ENCODE peak calls at places on chromosomes 3 and 15, in four cellular contexts. P, G, N and I are unnamed samples.

GRCh38 chr15:64687167-64688085 is 88.0 kb downstream of the RBPMS2 start:
- DNase-seq in G (no peak), N (no peak), P (no peak), I (no peak)

GRCh38 chr15:62606376-62607164 is 436.0 kb upstream of the TPM1 start:
- DNase-seq in P (no peak), G (no peak), N (no peak), I (no peak)

GRCh38 chr3:27216955-27217552 is 152.1 kb downstream of the NEK10 start:
- DNase-seq in N (no peak), G (no peak), P (no peak), I (no peak)

GRCh38 chr3:123678108-123678511 is 93.3 kb upstream of the HACD2 start:
- DNase-seq in G (no peak), P (no peak), N (no peak), I (no peak)

GRCh38 chr15:76460871-76461270 is 124.3 kb downstream of the ISL2 start:
- DNase-seq in P (no peak), G (no peak), N (no peak), I (no peak)

GRCh38 chr15:90262426-90262825 is 3.0 kb upstream of the NGRN start:
- DNase-seq in P (no peak), G (no peak), N (no peak), I (no peak)

GRCh38 chr3:58122936-58123700 is 87.7 kb downstream of the DNASE1L3 start:
- DNase-seq in P (no peak), N (no peak), G (no peak), I (no peak)

GRCh38 chr3:194130807-194131589 is 5.0 kb upstream of the HES1 start:
- DNase-seq in P (no peak), G (peak), N (peak), I (no peak)

GRCh38 chr3:8503871-8504610 is 2.4 kb downstream of the LMCD1 start:
- DNase-seq in G (peak), N (no peak), P (no peak), I (no peak)

GRCh38 chr15:95259513-95259912 is 1028.2 kb downstream of the MCTP2 start:
- DNase-seq in G (peak), N (peak), P (peak), I (peak)

GRCh38 chr3:123333401-123333800 is 115.5 kb downstream of the ADCY5 start:
- DNase-seq in P (no peak), N (no peak), G (no peak), I (no peak)

GRCh38 chr15:99706557-99707303 is 26.5 kb downstream of the LYSMD4 start:
- DNase-seq in N (no peak), P (no peak), G (no peak), I (no peak)

GRCh38 chr15:79339588-79340314 is 28.8 kb downstream of the TMED3 start:
- DNase-seq in G (peak), N (no peak), P (peak), I (peak)

GRCh38 chr15:34217587-34218225 is 7.1 kb upstream of the EMC4 start:
- DNase-seq in G (no peak), N (no peak), P (no peak), I (no peak)

GRCh38 chr3:127406309-127407025 is 118.6 kb upstream of the PRR20G start:
- DNase-seq in P (peak), G (peak), N (no peak), I (peak)

GRCh38 chr3:113485161-113485609 is 29.8 kb downstream of the SPICE1 start:
- DNase-seq in G (peak), N (no peak), P (no peak), I (no peak)

GRCh38 chr3:176780766-176781165 is 416.5 kb downstream of the TBL1XR1 start:
- DNase-seq in N (no peak), G (no peak), P (no peak), I (no peak)

GRCh38 chr3:13389378-13389777 is 30.7 kb downstream of the NUP210 start:
- DNase-seq in G (no peak), N (no peak), P (no peak), I (no peak)

GRCh38 chr3:176174060-176174459 is 1023.2 kb downstream of the TBL1XR1 start:
- DNase-seq in P (no peak), G (no peak), N (no peak), I (no peak)

GRCh38 chr3:183100376-183100775 is 1.1 kb upstream of the MCCC1 start:
- DNase-seq in G (no peak), N (no peak), P (no peak), I (no peak)

GRCh38 chr3:52315977-52316764 is at the start of gene DNAH1:
- DNase-seq in G (no peak), P (no peak), N (no peak), I (peak)

GRCh38 chr3:181755959-181756358 is 44.2 kb downstream of the SOX2 start:
- DNase-seq in N (no peak), G (no peak), P (no peak), I (no peak)

GRCh38 chr3:19029837-19030835 is 118.2 kb upstream of the KCNH8 start:
- DNase-seq in N (no peak), G (no peak), P (no peak), I (peak)

GRCh38 chr3:49654955-49655556 is 19.1 kb upstream of the APEH start:
- DNase-seq in G (no peak), N (no peak), P (no peak), I (no peak)

GRCh38 chr3:40116478-40117162 is 192.9 kb upstream of the EIF1B start:
- DNase-seq in G (no peak), N (no peak), P (no peak), I (no peak)

GRCh38 chr3:128067481-128067880 is 15.2 kb downstream of the SEC61A1 start:
- DNase-seq in G (no peak), P (peak), N (no peak), I (no peak)

GRCh38 chr3:123790254-123791072 is 93.7 kb downstream of the MYLK start:
- DNase-seq in N (no peak), G (no peak), P (no peak), I (no peak)

GRCh38 chr15:59352683-59353082 is 20.0 kb downstream of the MYO1E start:
- DNase-seq in G (no peak), N (no peak), P (no peak), I (no peak)

GRCh38 chr3:86333636-86334035 is 657.3 kb downstream of the VGLL3 start:
- DNase-seq in P (no peak), N (no peak), G (no peak), I (no peak)

GRCh38 chr15:68431792-68432401 is at the start of gene ITGA11:
- DNase-seq in P (no peak), N (no peak), G (no peak), I (peak)

GRCh38 chr3:126293370-126294082 is 63.7 kb downstream of the KLF15 start:
- DNase-seq in G (peak), P (no peak), N (no peak), I (no peak)

GRCh38 chr3:196948442-196949365 is 6.4 kb upstream of the NCBP2 start:
- DNase-seq in G (peak), N (no peak), P (peak), I (no peak)

GRCh38 chr3:183991403-183991802 is 26.3 kb downstream of the ABCC5 start:
- DNase-seq in N (no peak), P (no peak), G (peak), I (no peak)

DNA sequence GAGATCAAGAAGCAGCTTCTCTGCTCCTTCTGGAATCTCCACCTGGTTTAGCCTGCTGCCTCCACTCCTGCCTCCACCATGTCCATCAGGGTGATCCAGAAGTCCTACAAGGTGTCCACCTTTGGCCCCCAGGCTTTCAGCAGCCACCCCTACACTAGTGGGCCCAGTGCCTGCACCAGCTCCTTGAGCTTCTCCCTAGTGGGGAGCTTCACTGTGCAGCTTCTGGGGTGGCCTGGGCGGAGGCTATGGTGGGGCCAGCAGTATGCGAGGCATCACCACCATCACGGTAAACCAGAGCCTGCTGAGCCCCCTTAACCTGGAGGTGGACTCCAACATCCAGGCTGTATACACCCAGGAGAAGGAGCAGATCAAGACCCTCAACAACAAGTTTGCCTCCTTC is 2.4 kb upstream of the KPNA4 start:
- DNase-seq in N (no peak), G (no peak), P (no peak), I (no peak)
- TF ChIP-seq USF2 in N (no peak), G (no peak), P (no peak), I (no peak)

DNA sequence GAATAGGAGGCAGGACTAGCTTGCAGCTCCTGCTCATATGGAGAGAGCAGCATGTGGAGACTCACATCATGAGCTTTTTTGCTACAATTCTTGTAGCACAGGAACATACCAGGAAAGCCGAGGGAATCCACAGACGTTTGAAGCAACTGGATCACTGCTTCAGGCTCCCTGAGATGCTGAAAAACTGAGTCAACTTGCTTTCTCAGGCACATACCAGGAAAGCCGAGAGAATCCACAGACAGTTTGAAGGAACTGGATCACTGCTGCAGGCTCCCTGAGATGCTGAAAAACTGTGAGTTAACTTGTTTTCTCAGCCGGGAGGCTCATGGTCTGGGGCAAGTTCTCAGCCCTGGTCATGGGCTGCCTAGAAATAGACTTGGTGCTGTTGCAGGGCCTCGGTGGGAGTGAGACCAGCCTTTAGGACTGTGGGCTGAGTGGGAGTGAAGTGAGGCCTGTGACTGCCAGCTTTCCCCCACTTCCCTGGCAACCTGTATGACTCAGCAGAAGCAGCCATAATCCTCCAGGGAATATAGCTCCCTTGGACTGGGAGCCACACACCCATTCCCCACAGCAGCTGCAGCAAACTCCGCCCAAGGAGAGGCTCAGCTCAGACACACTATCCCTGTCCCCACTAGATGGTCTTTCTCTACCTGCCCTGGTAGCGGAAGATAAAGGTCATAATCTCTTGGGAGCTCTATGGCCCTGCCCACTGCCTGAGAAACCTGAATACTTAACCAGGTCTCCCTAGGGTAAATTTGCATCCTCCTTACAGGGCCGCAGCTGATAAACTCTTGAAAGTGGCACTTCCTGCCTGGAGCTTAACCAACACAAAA is 51.9 kb upstream of the PFN2 start:
- DNase-seq in G (no peak), N (peak), P (peak), I (no peak)
- TF ChIP-seq ZBTB33 in G (no peak), N (no peak), P (no peak), I (no peak)

GRCh38 chr3:14625443-14625842 is 26.1 kb upstream of the CCDC174 start:
- DNase-seq in P (no peak), N (no peak), G (no peak), I (no peak)

GRCh38 chr3:14624498-14624897 is 27.1 kb upstream of the CCDC174 start:
- DNase-seq in N (no peak), G (no peak), P (no peak), I (no peak)

GRCh38 chr3:14621093-14621492 is 30.5 kb upstream of the CCDC174 start:
- DNase-seq in N (no peak), P (no peak), G (no peak), I (no peak)

GRCh38 chr3:14622368-14622767 is 29.2 kb upstream of the CCDC174 start:
- DNase-seq in P (no peak), N (no peak), G (no peak), I (no peak)

GRCh38 chr3:14623569-14624051 is 28.0 kb upstream of the CCDC174 start:
- DNase-seq in N (no peak), P (no peak), G (no peak), I (no peak)
- TF ChIP-seq USF2 in N (no peak), P (no peak), G (no peak), I (no peak)

DNA sequence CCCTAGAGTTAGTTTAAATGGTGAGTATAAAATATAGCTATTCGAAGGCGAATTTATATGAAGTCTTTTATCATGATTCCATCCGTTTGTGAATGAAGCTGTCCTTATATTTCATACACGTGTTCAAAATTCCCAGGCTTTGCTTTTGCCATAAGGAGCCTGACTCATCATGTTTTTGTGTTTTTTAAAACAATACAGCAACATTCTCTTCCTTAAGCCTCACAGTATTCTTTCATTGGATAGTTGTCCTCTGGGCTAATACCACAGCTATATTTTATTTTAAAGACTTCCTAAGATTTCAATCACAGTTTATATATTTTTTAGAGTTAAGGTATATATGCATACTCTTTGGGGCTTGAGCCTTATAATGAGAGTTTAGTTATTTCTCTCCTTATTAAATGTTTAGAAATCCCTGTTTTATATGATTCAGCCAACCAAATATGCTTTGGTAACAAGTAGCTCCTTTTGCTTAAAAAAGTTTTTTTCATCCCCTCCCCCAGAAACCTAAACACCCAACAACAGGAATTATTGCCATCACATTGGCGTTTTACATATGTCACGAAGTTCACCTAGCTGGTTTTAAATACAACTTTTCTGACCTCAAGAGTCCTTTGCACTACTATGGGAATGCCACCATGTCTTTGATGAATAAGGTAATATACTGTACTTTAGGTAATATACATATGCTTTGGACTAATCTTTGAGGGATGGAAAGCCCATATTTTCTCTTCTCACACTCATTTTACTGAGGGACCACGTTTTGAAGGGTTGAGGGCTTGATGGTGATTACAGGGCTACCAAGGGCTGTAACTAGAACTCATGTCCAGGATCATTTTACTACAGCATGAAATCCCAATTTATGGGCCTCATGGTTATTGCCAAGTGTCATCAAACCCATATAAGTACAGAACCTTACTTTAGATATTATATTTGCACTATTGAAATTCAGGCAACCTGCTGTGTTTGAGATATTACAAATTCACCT is 28.5 kb downstream of the ST3GAL6 start:
- DNase-seq in N (no peak), P (no peak), G (no peak), I (no peak)
- TF ChIP-seq ZBTB33 in N (no peak), P (no peak), G (no peak), I (no peak)

DNA sequence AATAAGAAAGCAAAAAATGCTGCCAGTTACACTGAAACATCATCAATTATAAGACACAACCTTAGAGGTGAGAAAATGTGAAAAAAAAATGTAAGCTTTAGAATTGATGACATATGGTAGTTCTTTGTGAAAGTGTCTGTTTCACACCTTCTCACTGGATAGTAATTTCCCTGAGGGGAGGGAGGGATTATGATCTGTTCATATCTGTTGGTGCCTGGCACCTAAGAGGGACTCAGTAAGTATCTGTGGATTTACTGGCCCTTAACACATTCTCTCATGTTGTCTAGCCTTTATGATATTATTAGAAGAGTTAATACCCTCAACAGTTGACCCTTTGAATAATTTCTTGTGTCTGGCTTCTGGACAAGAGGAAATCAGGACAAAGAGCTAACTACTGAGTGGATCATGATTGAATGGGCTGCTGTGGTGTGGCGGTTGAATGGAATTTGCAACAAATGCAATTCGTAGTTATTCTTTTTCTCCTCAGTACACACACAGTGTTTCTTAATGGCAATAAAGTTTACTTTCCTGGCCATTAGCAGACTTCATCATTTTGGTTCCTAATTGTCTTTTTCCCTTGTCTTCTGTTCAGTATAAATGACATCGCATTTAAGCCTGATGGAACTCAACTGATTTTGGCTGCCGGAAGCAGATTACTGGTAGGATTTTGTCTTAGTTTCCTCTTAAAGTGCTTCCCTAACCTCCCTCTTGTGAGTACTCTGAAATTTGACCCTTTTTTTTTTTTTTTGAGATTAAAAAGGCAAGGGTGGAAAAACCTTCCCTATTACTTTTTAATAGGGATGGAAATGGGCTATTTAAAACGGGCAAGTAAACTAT is 9.5 kb downstream of the IFT122 start:
- DNase-seq in N (no peak), G (no peak), P (peak), I (no peak)
- TF ChIP-seq USF2 in N (no peak), G (no peak), P (no peak), I (no peak)